ENCODE peak calls at places on chromosomes 16 and 17, in eight cellular contexts. D, I, U, S, Y, E, N and J are unnamed samples.

GRCh38 chr16:27102701-27103575 is 36.2 kb downstream of the C16orf82 start:
- DNase-seq in D (no peak), I (no peak), U (no peak), S (no peak), Y (no peak), E (no peak), N (no peak), J (no peak)

GRCh38 chr16:53433930-53434435 is 288 bp upstream of the RBL2 start:
- DNase-seq in D (no peak), I (peak), U (no peak), S (peak), Y (no peak), E (no peak), N (no peak), J (no peak)

GRCh38 chr17:76550712-76551615 is 11.1 kb downstream of the PRCD start:
- DNase-seq in D (no peak), I (peak), U (peak), S (no peak), Y (no peak), E (no peak), N (no peak), J (no peak)

GRCh38 chr16:12798846-12799245 is 4.8 kb downstream of the CPPED1 start:
- DNase-seq in D (no peak), I (no peak), U (no peak), S (no peak), Y (no peak), E (no peak), N (no peak), J (no peak)

GRCh38 chr17:47095268-47095667 is 93.8 kb downstream of the CDC27 start:
- DNase-seq in D (no peak), I (no peak), U (no peak), S (no peak), Y (no peak), E (no peak), N (no peak), J (no peak)

GRCh38 chr17:50199211-50199633 is 2.2 kb downstream of the COL1A1 start:
- DNase-seq in D (no peak), I (no peak), U (no peak), S (no peak), Y (no peak), E (no peak), N (no peak), J (no peak)

GRCh38 chr17:40364121-40364861 is at the start of gene GJD3:
- DNase-seq in D (no peak), I (no peak), U (peak), S (no peak), Y (peak), E (no peak), N (no peak), J (no peak)

GRCh38 chr16:11914210-11914758 is 1.5 kb downstream of the GSPT1 start:
- DNase-seq in D (no peak), I (no peak), U (no peak), S (no peak), Y (no peak), E (no peak), N (no peak), J (no peak)

GRCh38 chr16:10950393-10950792 is 6.0 kb downstream of the CLEC16A start:
- DNase-seq in D (no peak), I (no peak), U (no peak), S (no peak), Y (no peak), E (no peak), N (no peak), J (no peak)

GRCh38 chr16:4332083-4332482 is 16.2 kb downstream of the GLIS2 start:
- DNase-seq in D (no peak), I (no peak), U (no peak), S (no peak), Y (no peak), E (no peak), N (no peak), J (no peak)

GRCh38 chr17:44345497-44346026 is 460 bp downstream of the GRN start:
- DNase-seq in D (no peak), I (peak), U (peak), S (no peak), Y (peak), E (no peak), N (peak), J (peak)

GRCh38 chr17:21425321-21425720 is 49.2 kb downstream of the KCNJ12 start:
- DNase-seq in D (no peak), I (no peak), U (no peak), S (no peak), Y (no peak), E (no peak), N (no peak), J (no peak)

GRCh38 chr17:2070241-2071023 is 15.5 kb downstream of the HIC1 start:
- DNase-seq in D (no peak), I (no peak), U (peak), S (no peak), Y (no peak), E (no peak), N (no peak), J (no peak)

GRCh38 chr16:11105038-11105903 is 150.7 kb downstream of the SOCS1 start:
- DNase-seq in D (no peak), I (peak), U (no peak), S (no peak), Y (no peak), E (no peak), N (no peak), J (peak)

GRCh38 chr17:51499906-51500305 is 239.6 kb downstream of the UTP18 start:
- DNase-seq in D (no peak), I (no peak), U (no peak), S (no peak), Y (no peak), E (no peak), N (no peak), J (no peak)

GRCh38 chr17:16918443-16918842 is 53.5 kb downstream of the TNFRSF13B start:
- DNase-seq in D (no peak), I (no peak), U (no peak), S (no peak), Y (peak), E (no peak), N (no peak), J (peak)

GRCh38 chr16:3780570-3780969 is 63.2 kb upstream of the TRAP1 start:
- DNase-seq in D (no peak), I (no peak), U (no peak), S (no peak), Y (peak), E (no peak), N (peak), J (no peak)

GRCh38 chr16:29806096-29806579 is at the start of gene MAZ:
- DNase-seq in D (no peak), I (peak), U (no peak), S (no peak), Y (no peak), E (peak), N (no peak), J (no peak)

GRCh38 chr17:67202503-67202902 is 42.5 kb downstream of the HELZ start:
- DNase-seq in D (no peak), I (no peak), U (no peak), S (no peak), Y (no peak), E (no peak), N (no peak), J (no peak)

GRCh38 chr17:81470944-81471803 is 41.4 kb downstream of the ACTG1 start:
- DNase-seq in D (no peak), I (no peak), U (no peak), S (no peak), Y (no peak), E (no peak), N (no peak), J (no peak)

GRCh38 chr16:87856796-87857228 is 12.5 kb downstream of the SLC7A5 start:
- DNase-seq in D (no peak), I (no peak), U (no peak), S (no peak), Y (no peak), E (no peak), N (no peak), J (no peak)

GRCh38 chr17:61149106-61149505 is 250.5 kb upstream of the TBX2 start:
- DNase-seq in D (no peak), I (no peak), U (no peak), S (no peak), Y (no peak), E (no peak), N (no peak), J (no peak)

GRCh38 chr16:64437706-64438329 is 684.0 kb downstream of the CDH11 start:
- DNase-seq in D (no peak), I (no peak), U (no peak), S (no peak), Y (no peak), E (no peak), N (peak), J (no peak)

GRCh38 chr17:75153854-75154194 is 488 bp downstream of the JPT1 start:
- DNase-seq in D (no peak), I (no peak), U (no peak), S (no peak), Y (no peak), E (no peak), N (peak), J (no peak)

GRCh38 chr17:72069744-72070143 is 51.1 kb upstream of the SOX9 start:
- DNase-seq in D (no peak), I (no peak), U (no peak), S (no peak), Y (no peak), E (no peak), N (no peak), J (no peak)

GRCh38 chr17:76569607-76570279 is 15.9 kb downstream of the ST6GALNAC2 start:
- DNase-seq in D (no peak), I (peak), U (peak), S (no peak), Y (peak), E (no peak), N (no peak), J (no peak)

GRCh38 chr16:2152695-2153506 is 2.7 kb upstream of the TRAF7 start:
- DNase-seq in D (no peak), I (peak), U (peak), S (no peak), Y (no peak), E (no peak), N (peak), J (peak)

GRCh38 chr16:62036101-62036806 is at the start of gene CDH8:
- DNase-seq in D (no peak), I (no peak), U (peak), S (no peak), Y (peak), E (no peak), N (no peak), J (no peak)

GRCh38 chr16:3971261-3971660 is 90.7 kb upstream of the CREBBP start:
- DNase-seq in D (no peak), I (no peak), U (no peak), S (no peak), Y (no peak), E (no peak), N (no peak), J (no peak)

GRCh38 chr16:30027588-30028437 is 3.3 kb downstream of the TLCD3B start:
- DNase-seq in D (no peak), I (no peak), U (peak), S (no peak), Y (no peak), E (no peak), N (no peak), J (no peak)

GRCh38 chr17:30238003-30238344 is 2.5 kb upstream of the SLC6A4 start:
- DNase-seq in D (no peak), I (no peak), U (no peak), S (no peak), Y (no peak), E (no peak), N (no peak), J (no peak)

GRCh38 chr16:85319208-85319983 is 207.1 kb upstream of the CIBAR2 start:
- DNase-seq in D (no peak), I (no peak), U (no peak), S (no peak), Y (no peak), E (no peak), N (no peak), J (no peak)

GRCh38 chr17:41486809-41487530 is 2.7 kb downstream of the KRT36 start:
- DNase-seq in D (peak), I (peak), U (peak), S (no peak), Y (no peak), E (no peak), N (no peak), J (peak)

GRCh38 chr17:50697076-50697475 is 10.6 kb downstream of the ANKRD40 start:
- DNase-seq in D (no peak), I (no peak), U (no peak), S (no peak), Y (no peak), E (no peak), N (no peak), J (no peak)

GRCh38 chr17:12730421-12730820 is 58.9 kb upstream of the ARHGAP44 start:
- DNase-seq in D (no peak), I (no peak), U (no peak), S (no peak), Y (no peak), E (no peak), N (no peak), J (peak)

GRCh38 chr17:44928136-44928535 is 12.8 kb upstream of the GFAP start:
- DNase-seq in D (no peak), I (no peak), U (no peak), S (no peak), Y (no peak), E (no peak), N (no peak), J (no peak)